ENCODE peak calls at places on chromosomes 13 and 19, in four cellular contexts. C is fibroblast of lung, F is GM23338, Q is endothelial cell of umbilical vein. J is an unnamed sample.

GRCh38 chr13:60335531-60335930 is 61.5 kb upstream of the TDRD3 start:
- DNase-seq in C (peak), F (peak), Q (peak), J (peak)

GRCh38 chr19:41709951-41710645 is 1.7 kb downstream of the CEACAM5 start:
- DNase-seq in C (no peak), F (no peak), Q (no peak), J (no peak)

GRCh38 chr13:107441279-107441678 is 774.1 kb downstream of the LIG4 start:
- DNase-seq in C (peak), F (no peak), Q (no peak), J (no peak)

GRCh38 chr13:97307882-97308624 is 85.9 kb downstream of the MBNL2 start:
- DNase-seq in C (peak), F (peak), Q (peak), J (no peak)

GRCh38 chr13:100525453-100526298 is 62.9 kb downstream of the GGACT start:
- DNase-seq in C (no peak), F (no peak), Q (no peak), J (no peak)

GRCh38 chr13:113596321-113597200 is 12.0 kb downstream of the TFDP1 start:
- DNase-seq in C (no peak), F (no peak), Q (no peak), J (no peak)

GRCh38 chr13:23021921-23022320 is 158.9 kb upstream of the SGCG start:
- DNase-seq in C (no peak), F (no peak), Q (no peak), J (no peak)

GRCh38 chr13:113448885-113449692 is 4.2 kb downstream of the ADPRHL1 start:
- DNase-seq in C (no peak), F (no peak), Q (no peak), J (peak)

DNA sequence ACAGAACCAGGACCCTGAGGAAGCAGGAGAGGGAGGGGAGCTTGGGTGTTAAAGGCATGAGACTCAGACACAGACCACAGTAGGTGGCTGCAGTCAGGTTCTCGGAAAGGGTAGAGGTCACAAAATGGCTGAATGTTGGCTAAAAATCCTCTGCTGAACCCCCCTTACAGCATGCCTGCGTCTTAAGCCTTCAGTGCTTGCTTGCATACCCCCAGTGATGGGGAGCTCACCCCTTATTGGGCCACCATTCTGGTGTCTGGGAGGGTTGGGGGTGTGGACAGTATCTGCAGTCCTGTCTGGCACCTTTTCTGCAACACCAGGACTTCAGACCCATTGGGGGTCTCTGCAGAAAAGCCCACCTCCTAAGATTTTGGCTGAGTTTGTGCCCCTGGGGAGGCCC is 14.2 kb upstream of the B3GNT3 start:
- DNase-seq in C (no peak), F (no peak), Q (no peak), J (no peak)
- H2AFZ ChIP-seq in C (no peak), F (no peak), Q (no peak), J (no peak)

GRCh38 chr13:110698689-110699088 is 7.2 kb downstream of the CARS2 start:
- DNase-seq in C (no peak), F (no peak), Q (no peak), J (peak)
- H3K27ac ChIP-seq in C (no peak), F (no peak), Q (no peak), J (peak)

DNA sequence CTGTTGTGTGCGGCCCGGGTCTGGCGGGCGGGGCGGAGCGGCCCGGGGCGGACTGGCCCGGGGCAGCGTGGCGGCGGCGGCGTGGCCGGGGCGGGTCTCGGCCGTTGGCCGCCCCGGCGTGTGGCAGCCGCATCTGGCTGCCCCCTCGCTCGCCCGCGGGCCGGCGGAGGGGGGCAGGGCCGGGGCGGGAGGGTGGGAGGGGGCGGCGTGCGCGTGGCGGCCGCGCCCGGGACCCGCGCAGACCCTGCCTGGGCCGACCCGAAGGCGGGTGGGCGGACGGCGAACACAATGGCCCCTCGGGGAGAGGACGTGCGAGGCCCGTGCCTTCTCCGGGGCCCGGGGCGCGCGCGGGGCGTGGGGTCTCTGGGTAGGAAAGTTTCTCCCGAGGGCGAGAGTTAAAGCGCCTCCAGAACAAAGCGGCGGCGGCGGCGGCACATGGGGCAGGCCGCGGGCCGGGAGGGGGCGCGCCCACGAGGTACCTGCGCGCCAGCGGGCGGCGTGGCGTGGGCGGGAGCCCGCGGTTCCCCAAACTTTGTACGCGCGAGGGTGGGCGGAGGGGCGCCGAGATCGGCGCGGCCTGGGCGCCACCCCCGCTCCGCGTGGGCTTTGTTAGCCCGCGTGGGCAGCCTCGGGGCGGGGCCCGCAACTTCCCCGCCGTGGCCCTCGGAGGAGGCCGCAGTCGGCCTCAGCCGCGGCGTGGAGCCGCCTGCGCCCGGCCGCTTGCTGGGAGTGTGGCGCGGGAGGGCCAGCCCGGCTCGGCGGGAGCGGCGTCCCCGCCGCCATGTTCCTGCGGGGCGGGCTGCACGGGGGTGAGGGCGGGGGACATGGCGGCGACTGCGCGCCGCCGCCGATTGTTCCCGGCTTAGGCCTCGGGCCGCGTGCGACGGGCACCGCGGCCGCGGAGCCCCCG is 764 bp downstream of the MIR17HG start:
- DNase-seq in C (peak), F (no peak), Q (peak), J (peak)
- H2AFZ ChIP-seq in C (peak), F (no peak), Q (peak), J (peak)

GRCh38 chr19:58001895-58002369 is 688 bp downstream of the ZNF606 start:
- DNase-seq in C (peak), F (no peak), Q (no peak), J (no peak)

GRCh38 chr19:58007285-58007684 is 4.7 kb upstream of the ZNF606 start:
- DNase-seq in C (no peak), F (peak), Q (no peak), J (peak)

GRCh38 chr19:58000677-58001076 is 1.9 kb downstream of the ZNF606 start:
- DNase-seq in C (no peak), F (no peak), Q (no peak), J (no peak)

GRCh38 chr19:58002384-58003152 is at the start of gene ZNF606:
- DNase-seq in C (peak), F (peak), Q (peak), J (peak)

DNA sequence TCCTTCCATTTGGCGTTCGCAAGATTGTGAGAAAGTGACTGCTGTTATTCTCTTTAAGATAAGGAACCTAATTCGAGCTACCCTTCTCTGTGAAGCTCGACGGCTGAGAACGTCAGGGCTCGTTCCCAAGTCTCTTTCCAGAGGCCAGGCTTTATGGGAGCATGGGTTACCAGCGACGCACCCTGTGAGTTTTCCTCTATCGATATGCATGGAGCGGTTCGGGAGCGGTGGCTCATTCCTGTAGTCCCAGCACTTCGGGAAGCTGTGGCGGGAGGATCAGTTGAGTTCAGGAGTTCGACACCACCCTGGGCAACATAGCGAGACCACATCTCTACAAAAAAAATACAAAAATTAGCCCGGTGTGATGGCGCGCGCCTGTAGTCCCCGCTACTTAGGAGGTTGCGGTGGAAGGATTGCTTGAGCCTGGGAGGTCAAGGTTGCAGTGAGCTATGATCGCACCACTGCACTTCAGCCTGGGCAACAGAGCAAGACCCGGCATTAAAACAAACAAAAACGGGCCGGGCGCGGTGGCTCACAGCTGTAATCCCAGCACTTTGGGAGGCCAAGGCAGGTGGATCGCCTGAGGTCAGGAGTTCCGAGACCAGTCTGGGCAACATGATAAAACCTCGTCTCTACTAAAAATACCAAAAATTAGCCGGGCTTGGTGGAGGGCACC is 671 bp upstream of the ZNF606 start:
- DNase-seq in C (peak), F (peak), Q (no peak), J (no peak)
- H3K27ac ChIP-seq in C (peak), F (peak), Q (peak), J (no peak)

GRCh38 chr19:29714953-29715694 is at the start of gene C19orf12:
- DNase-seq in C (peak), F (peak), Q (peak), J (peak)
- H2AFZ ChIP-seq in C (peak), F (peak), Q (peak), J (peak)

GRCh38 chr13:110170020-110170790 is 136.8 kb downstream of the COL4A1 start:
- DNase-seq in C (no peak), F (no peak), Q (no peak), J (no peak)
- H3K27ac ChIP-seq in C (no peak), F (no peak), Q (no peak), J (no peak)

GRCh38 chr13:105070452-105070851 is 1465.0 kb downstream of the EFNB2 start:
- DNase-seq in C (no peak), F (no peak), Q (no peak), J (no peak)
- H2AFZ ChIP-seq in C (no peak), F (peak), Q (no peak), J (no peak)